ENCODE peak calls at places on chromosomes 7 and 10, in four cellular contexts. L, W, J and B are unnamed samples.
A peak's percentile ranks its signal among the peaks of the same experiment; 100 is the strongest.

GRCh38 chr7:157519246-157519645 is 182.4 kb downstream of the DNAJB6 start:
- DNase-seq in L (no peak), W (no peak), J (no peak), B (no peak)

GRCh38 chr10:27542324-27542723 is 38.2 kb downstream of the RAB18 start:
- DNase-seq in L (no peak), W (no peak), J (no peak), B (no peak)

GRCh38 chr7:129041142-129041928 is 13.6 kb downstream of the TNPO3 start:
- DNase-seq in L (no peak), W (no peak), J (no peak), B (no peak)

GRCh38 chr7:44229546-44230105 is 28.8 kb downstream of the YKT6 start:
- DNase-seq in L (no peak), W (no peak), J (no peak), B (no peak)

GRCh38 chr7:65554-65953 is 126.8 kb upstream of the FAM20C start:
- DNase-seq in L (no peak), W (peak; percentile 61), J (no peak), B (no peak)

GRCh38 chr10:15181576-15182156 is 13.2 kb upstream of the NMT2 start:
- DNase-seq in L (no peak), W (no peak), J (no peak), B (no peak)

GRCh38 chr10:2891073-2891769 is 176.1 kb upstream of the PFKP start:
- DNase-seq in L (no peak), W (no peak), J (no peak), B (no peak)

GRCh38 chr7:1712907-1713501 is 42.9 kb downstream of the ELFN1 start:
- DNase-seq in L (no peak), W (no peak), J (no peak), B (no peak)

GRCh38 chr7:29328050-29328449 is 133.5 kb downstream of the CHN2 start:
- DNase-seq in L (no peak), W (no peak), J (no peak), B (no peak)

GRCh38 chr10:32077896-32078295 is 21.7 kb upstream of the KIF5B start:
- DNase-seq in L (no peak), W (peak; percentile 89), J (no peak), B (no peak)

GRCh38 chr10:53664620-53665019 is 892.0 kb upstream of the MBL2 start:
- DNase-seq in L (no peak), W (no peak), J (no peak), B (no peak)

GRCh38 chr10:30816144-30816811 is 186.7 kb upstream of the LYZL2 start:
- DNase-seq in L (no peak), W (no peak), J (no peak), B (no peak)

GRCh38 chr10:71812016-71812912 is 38.8 kb downstream of the PSAP start:
- DNase-seq in L (peak; percentile 68), W (peak; percentile 54), J (peak; percentile 66), B (peak; percentile 87)

GRCh38 chr7:135447783-135448182 is 62.1 kb downstream of the CNOT4 start:
- DNase-seq in L (no peak), W (no peak), J (no peak), B (no peak)

GRCh38 chr7:156096806-156097538 is 284.7 kb upstream of the SHH start:
- DNase-seq in L (no peak), W (no peak), J (no peak), B (no peak)

GRCh38 chr10:126561499-126562208 is 108.8 kb downstream of the C10orf90 start:
- DNase-seq in L (no peak), W (no peak), J (no peak), B (no peak)

GRCh38 chr7:91720255-91720937 is 160.1 kb downstream of the MTERF1 start:
- DNase-seq in L (no peak), W (peak; percentile 31), J (no peak), B (no peak)

GRCh38 chr7:27210441-27211083 is 10.7 kb upstream of the HOXA13 start:
- DNase-seq in L (no peak), W (peak; percentile 54), J (peak; percentile 29), B (peak; percentile 72)

GRCh38 chr10:132698211-132698751 is 87.7 kb downstream of the NKX6-2 start:
- DNase-seq in L (no peak), W (no peak), J (no peak), B (no peak)

GRCh38 chr7:91566333-91566732 is 302.1 kb downstream of the FZD1 start:
- DNase-seq in L (no peak), W (no peak), J (no peak), B (no peak)

GRCh38 chr7:85595639-85596268 is 408.9 kb upstream of the SEMA3D start:
- DNase-seq in L (no peak), W (peak; percentile 60), J (no peak), B (no peak)